ENCODE peak calls at places on chromosomes 1 and 21, in five cellular contexts. One of them, this sample, is unnamed.

GRCh38 chr1:2226525-2227340 is 1.4 kb upstream of the SKI start:
- DNase-seq in HAP-1: no peak
- DNase-seq in activated T-cell treated with anti-CD3 and anti-CD28 coated beads for 4 hours: no peak
- DNase-seq in endothelial cell: no peak
- DNase-seq in AG08396: no peak
- DNase-seq in this sample: no peak

GRCh38 chr1:26863677-26864060 is 720 bp downstream of the SFN start:
- DNase-seq in AG08396: no peak
- DNase-seq in endothelial cell: no peak
- DNase-seq in HAP-1: no peak
- DNase-seq in activated T-cell treated with anti-CD3 and anti-CD28 coated beads for 4 hours: no peak
- DNase-seq in this sample: no peak

GRCh38 chr1:235597867-235598553 is 51.6 kb downstream of the GNG4 start:
- DNase-seq in HAP-1: peak
- DNase-seq in AG08396: peak
- DNase-seq in endothelial cell: no peak
- DNase-seq in activated T-cell treated with anti-CD3 and anti-CD28 coated beads for 4 hours: no peak
- DNase-seq in this sample: no peak

GRCh38 chr1:2564815-2565415 is 8.7 kb downstream of the TNFRSF14 start:
- DNase-seq in endothelial cell: no peak
- DNase-seq in HAP-1: no peak
- DNase-seq in AG08396: no peak
- DNase-seq in activated T-cell treated with anti-CD3 and anti-CD28 coated beads for 4 hours: no peak
- DNase-seq in this sample: no peak

GRCh38 chr1:191669629-191670028 is 488.6 kb upstream of the RGS18 start:
- DNase-seq in AG08396: no peak
- DNase-seq in HAP-1: no peak
- DNase-seq in activated T-cell treated with anti-CD3 and anti-CD28 coated beads for 4 hours: no peak
- DNase-seq in endothelial cell: no peak
- DNase-seq in this sample: no peak

GRCh38 chr21:42117229-42118048 is 46.3 kb downstream of the UMODL1 start:
- DNase-seq in HAP-1: peak
- DNase-seq in endothelial cell: peak
- DNase-seq in activated T-cell treated with anti-CD3 and anti-CD28 coated beads for 4 hours: peak
- DNase-seq in AG08396: peak
- DNase-seq in this sample: peak

GRCh38 chr1:168343566-168343965 is 62.9 kb downstream of the TBX19 start:
- DNase-seq in endothelial cell: no peak
- DNase-seq in activated T-cell treated with anti-CD3 and anti-CD28 coated beads for 4 hours: no peak
- DNase-seq in AG08396: no peak
- DNase-seq in HAP-1: no peak
- DNase-seq in this sample: no peak

GRCh38 chr1:169682077-169682476 is 29.3 kb downstream of the SELL start:
- DNase-seq in HAP-1: no peak
- DNase-seq in AG08396: no peak
- DNase-seq in activated T-cell treated with anti-CD3 and anti-CD28 coated beads for 4 hours: no peak
- DNase-seq in endothelial cell: no peak
- DNase-seq in this sample: no peak

GRCh38 chr1:167981933-167982332 is 45.1 kb upstream of the MPC2 start:
- DNase-seq in endothelial cell: no peak
- DNase-seq in AG08396: no peak
- DNase-seq in activated T-cell treated with anti-CD3 and anti-CD28 coated beads for 4 hours: no peak
- DNase-seq in HAP-1: no peak
- DNase-seq in this sample: no peak

GRCh38 chr1:81717230-81717629 is 83.5 kb upstream of the ADGRL2 start:
- DNase-seq in activated T-cell treated with anti-CD3 and anti-CD28 coated beads for 4 hours: no peak
- DNase-seq in HAP-1: no peak
- DNase-seq in AG08396: no peak
- DNase-seq in endothelial cell: no peak
- DNase-seq in this sample: no peak

GRCh38 chr21:46226920-46227599 is 1.5 kb downstream of the LSS start:
- DNase-seq in activated T-cell treated with anti-CD3 and anti-CD28 coated beads for 4 hours: no peak
- DNase-seq in AG08396: no peak
- DNase-seq in HAP-1: peak
- DNase-seq in endothelial cell: no peak
- DNase-seq in this sample: no peak

GRCh38 chr1:209767105-209767504 is 11.3 kb downstream of the TRAF3IP3 start:
- DNase-seq in activated T-cell treated with anti-CD3 and anti-CD28 coated beads for 4 hours: no peak
- DNase-seq in AG08396: no peak
- DNase-seq in endothelial cell: no peak
- DNase-seq in HAP-1: no peak
- DNase-seq in this sample: no peak

GRCh38 chr1:226975259-226975908 is 35.3 kb downstream of the COQ8A start:
- DNase-seq in activated T-cell treated with anti-CD3 and anti-CD28 coated beads for 4 hours: no peak
- DNase-seq in endothelial cell: no peak
- DNase-seq in AG08396: no peak
- DNase-seq in HAP-1: peak
- DNase-seq in this sample: no peak

GRCh38 chr1:82485591-82486369 is 685.0 kb downstream of the ADGRL2 start:
- DNase-seq in AG08396: no peak
- DNase-seq in endothelial cell: no peak
- DNase-seq in HAP-1: peak
- DNase-seq in activated T-cell treated with anti-CD3 and anti-CD28 coated beads for 4 hours: no peak
- DNase-seq in this sample: no peak

GRCh38 chr1:151370211-151370911 is 2.1 kb downstream of the SELENBP1 start:
- DNase-seq in HAP-1: no peak
- DNase-seq in activated T-cell treated with anti-CD3 and anti-CD28 coated beads for 4 hours: no peak
- DNase-seq in AG08396: no peak
- DNase-seq in endothelial cell: no peak
- DNase-seq in this sample: no peak

GRCh38 chr1:192807221-192807967 is 1.4 kb upstream of the RGS2 start:
- DNase-seq in activated T-cell treated with anti-CD3 and anti-CD28 coated beads for 4 hours: no peak
- DNase-seq in endothelial cell: no peak
- DNase-seq in AG08396: peak
- DNase-seq in HAP-1: no peak
- DNase-seq in this sample: peak

GRCh38 chr1:154906621-154907081 is 29.9 kb downstream of the PMVK start:
- DNase-seq in AG08396: no peak
- DNase-seq in activated T-cell treated with anti-CD3 and anti-CD28 coated beads for 4 hours: no peak
- DNase-seq in HAP-1: no peak
- DNase-seq in endothelial cell: no peak
- DNase-seq in this sample: no peak

GRCh38 chr1:174367892-174368291 is 79.9 kb upstream of the GPR52 start:
- DNase-seq in HAP-1: no peak
- DNase-seq in activated T-cell treated with anti-CD3 and anti-CD28 coated beads for 4 hours: no peak
- DNase-seq in AG08396: no peak
- DNase-seq in endothelial cell: no peak
- DNase-seq in this sample: no peak

GRCh38 chr21:41477641-41478318 is 30.2 kb downstream of the TMPRSS2 start:
- DNase-seq in AG08396: no peak
- DNase-seq in HAP-1: no peak
- DNase-seq in activated T-cell treated with anti-CD3 and anti-CD28 coated beads for 4 hours: no peak
- DNase-seq in endothelial cell: no peak
- DNase-seq in this sample: no peak

GRCh38 chr1:1312450-1313314 is 4.3 kb downstream of the PUSL1 start:
- DNase-seq in endothelial cell: no peak
- DNase-seq in AG08396: no peak
- DNase-seq in activated T-cell treated with anti-CD3 and anti-CD28 coated beads for 4 hours: no peak
- DNase-seq in HAP-1: no peak
- DNase-seq in this sample: no peak

GRCh38 chr1:234539666-234540403 is 60.9 kb upstream of the TARBP1 start:
- DNase-seq in AG08396: no peak
- DNase-seq in HAP-1: no peak
- DNase-seq in endothelial cell: no peak
- DNase-seq in activated T-cell treated with anti-CD3 and anti-CD28 coated beads for 4 hours: no peak
- DNase-seq in this sample: no peak

GRCh38 chr1:196779093-196779492 is 4.5 kb downstream of the CFHR3 start:
- DNase-seq in endothelial cell: no peak
- DNase-seq in HAP-1: no peak
- DNase-seq in AG08396: no peak
- DNase-seq in activated T-cell treated with anti-CD3 and anti-CD28 coated beads for 4 hours: no peak
- DNase-seq in this sample: no peak

GRCh38 chr1:163875214-163875926 is 553.6 kb downstream of the NUF2 start:
- DNase-seq in endothelial cell: no peak
- DNase-seq in HAP-1: peak
- DNase-seq in activated T-cell treated with anti-CD3 and anti-CD28 coated beads for 4 hours: no peak
- DNase-seq in AG08396: peak
- DNase-seq in this sample: no peak